ENCODE peak calls at places on chromosomes 3 and 15, in nine cellular contexts. K is cardiac muscle cell, X is neural progenitor cell, U is IMR-90, V is esophagus squamous epithelium, P is upper lobe of right lung, I is neuronal stem cell, O is body of pancreas, Y is lung. B is an unnamed sample.
A peak's percentile ranks its signal among the peaks of the same experiment; 100 is the strongest.

GRCh38 chr15:67359431-67360082 is 105.0 kb downstream of the IQCH start:
- DNase-seq in P (no peak), X (no peak), I (no peak), K (no peak), U (no peak), O (no peak), V (no peak), Y (no peak), B (no peak)

GRCh38 chr15:62870216-62870615 is 172.3 kb upstream of the TPM1 start:
- DNase-seq in K (no peak), O (no peak), U (no peak), X (no peak), V (no peak), I (no peak), Y (no peak), P (no peak), B (no peak)

GRCh38 chr3:47854720-47855455 is 52.0 kb downstream of the DHX30 start:
- DNase-seq in V (no peak), K (no peak), O (no peak), I (no peak), X (no peak), U (no peak), Y (no peak), P (no peak), B (no peak)

GRCh38 chr15:56176996-56177395 is 66.7 kb downstream of the RFX7 start:
- DNase-seq in O (no peak), V (no peak), P (no peak), U (no peak), K (no peak), X (no peak), I (no peak), Y (no peak), B (no peak)

GRCh38 chr3:195149292-195149691 is 121.7 kb downstream of the XXYLT1 start:
- DNase-seq in Y (no peak), K (no peak), V (no peak), P (no peak), U (no peak), X (no peak), I (no peak), O (no peak), B (no peak)

GRCh38 chr15:46892621-46893160 is 824.6 kb upstream of the SEMA6D start:
- DNase-seq in I (no peak), X (no peak), Y (no peak), O (no peak), V (no peak), U (no peak), P (no peak), K (no peak), B (no peak)

GRCh38 chr3:27279153-27279552 is 90.0 kb downstream of the NEK10 start:
- DNase-seq in V (no peak), K (peak; percentile 41), P (no peak), I (no peak), U (no peak), X (peak; percentile 38), Y (no peak), O (peak; percentile 15), B (no peak)

GRCh38 chr3:132006605-132007204 is 28.1 kb downstream of the CPNE4 start:
- DNase-seq in U (peak; percentile 24), K (peak; percentile 59), V (no peak), Y (peak; percentile 34), P (no peak), X (peak; percentile 58), O (peak; percentile 27), I (peak; percentile 9), B (no peak)

GRCh38 chr3:160016972-160017371 is 28.3 kb downstream of the IL12A start:
- DNase-seq in X (no peak), V (no peak), I (no peak), O (no peak), K (peak; percentile 29), P (no peak), U (peak; percentile 79), Y (no peak), B (no peak)

GRCh38 chr3:42066516-42067181 is 24.5 kb upstream of the TRAK1 start:
- DNase-seq in I (peak; percentile 27), O (no peak), P (no peak), X (peak; percentile 40), U (peak; percentile 74), V (no peak), Y (no peak), K (peak; percentile 88), B (no peak)

GRCh38 chr15:47184003-47184404 is 533.3 kb upstream of the SEMA6D start:
- DNase-seq in K (no peak), Y (no peak), P (peak; percentile 64), O (peak; percentile 28), I (peak; percentile 31), U (no peak), V (no peak), X (peak; percentile 67), B (no peak)

GRCh38 chr15:92158426-92158825 is 235.3 kb upstream of the ST8SIA2 start:
- DNase-seq in Y (no peak), P (no peak), U (peak; percentile 2), K (no peak), I (no peak), O (no peak), V (no peak), X (no peak), B (no peak)

GRCh38 chr15:69604050-69604378 is 151.4 kb downstream of the RPLP1 start:
- DNase-seq in O (peak; percentile 70), Y (no peak), U (no peak), P (no peak), K (no peak), X (no peak), V (no peak), I (no peak), B (no peak)

GRCh38 chr3:9169326-9169725 is 80.1 kb downstream of the SRGAP3 start:
- DNase-seq in I (no peak), V (no peak), X (no peak), Y (no peak), O (no peak), K (no peak), P (no peak), U (no peak), B (no peak)

GRCh38 chr3:115808239-115808638 is 184.9 kb downstream of the GAP43 start:
- DNase-seq in Y (no peak), V (no peak), K (peak; percentile 19), X (no peak), P (no peak), O (no peak), I (no peak), U (no peak), B (no peak)

GRCh38 chr15:39621961-39622360 is 41.1 kb downstream of the THBS1 start:
- DNase-seq in U (no peak), X (no peak), K (no peak), V (no peak), P (no peak), Y (no peak), I (no peak), O (no peak), B (no peak)

GRCh38 chr3:189941679-189942078 is 179.0 kb downstream of the P3H2 start:
- DNase-seq in I (no peak), P (no peak), X (no peak), U (peak; percentile 59), O (peak; percentile 38), Y (no peak), K (peak; percentile 31), V (no peak), B (peak; percentile 68)

GRCh38 chr3:38545983-38546382 is 49.8 kb downstream of the EXOG start:
- DNase-seq in K (no peak), V (no peak), I (no peak), Y (no peak), O (no peak), U (no peak), X (no peak), P (no peak), B (no peak)

GRCh38 chr15:51097553-51098330 is 3.0 kb upstream of the TNFAIP8L3 start:
- DNase-seq in I (no peak), P (no peak), U (peak; percentile 63), Y (no peak), V (no peak), X (no peak), O (no peak), K (peak; percentile 61), B (no peak)
- H3K27me3 ChIP-seq in I (peaks cover 60% of the 10 kb centered on the region), P (peaks cover 9% of the 10 kb centered on the region), U (peaks cover 53% of the 10 kb centered on the region), Y (no peaks in the 10 kb centered on the region), V (no peaks in the 10 kb centered on the region), X (peaks cover 70% of the 10 kb centered on the region), O (peaks cover 7% of the 10 kb centered on the region), K (peaks cover 66% of the 10 kb centered on the region), B (peaks cover 35% of the 10 kb centered on the region)

GRCh38 chr15:75161106-75161505 is 40.6 kb upstream of the C15orf39 start:
- DNase-seq in X (no peak), K (no peak), V (no peak), U (no peak), O (no peak), P (no peak), Y (no peak), I (no peak), B (no peak)

GRCh38 chr15:75159244-75159643 is 42.4 kb upstream of the C15orf39 start:
- DNase-seq in P (no peak), U (no peak), O (no peak), X (no peak), I (no peak), K (no peak), Y (no peak), V (no peak), B (peak; percentile 46)

GRCh38 chr15:75161788-75162414 is 39.8 kb upstream of the C15orf39 start:
- DNase-seq in X (no peak), P (peak; percentile 90), V (no peak), U (no peak), I (no peak), Y (peak; percentile 69), O (no peak), K (peak; percentile 65), B (no peak)

GRCh38 chr15:75164625-75165024 is 37.1 kb upstream of the C15orf39 start:
- DNase-seq in P (no peak), O (no peak), I (no peak), X (no peak), Y (no peak), U (no peak), K (no peak), V (no peak), B (no peak)

GRCh38 chr15:75163150-75163564 is 38.5 kb upstream of the C15orf39 start:
- DNase-seq in O (no peak), K (no peak), U (no peak), I (no peak), V (no peak), X (no peak), P (no peak), Y (no peak), B (no peak)
- H3K4me3 ChIP-seq in O (no peak overlapping the region), K (no peak overlapping the region), U (no peak overlapping the region), I (no peak overlapping the region), V (no peak overlapping the region), X (no peak overlapping the region), P (no peak overlapping the region), Y (no peak overlapping the region), B (no peak overlapping the region)

GRCh38 chr3:123660900-123661299 is 76.0 kb upstream of the HACD2 start:
- DNase-seq in Y (peak; percentile 87), V (no peak), K (peak; percentile 100), U (peak; percentile 98), X (no peak), O (peak; percentile 88), I (no peak), P (peak; percentile 94), B (peak; percentile 77)
- H3K4me1 ChIP-seq in Y (peaks cover 40% of the 10 kb centered on the region), V (peaks cover 43% of the 10 kb centered on the region), K (peaks cover 12% of the 10 kb centered on the region), U (peaks cover 26% of the 10 kb centered on the region), X (no peaks in the 10 kb centered on the region), O (peaks cover 8% of the 10 kb centered on the region), I (peaks cover 2% of the 10 kb centered on the region), P (peaks cover 70% of the 10 kb centered on the region), B (peaks cover 27% of the 10 kb centered on the region)

DNA sequence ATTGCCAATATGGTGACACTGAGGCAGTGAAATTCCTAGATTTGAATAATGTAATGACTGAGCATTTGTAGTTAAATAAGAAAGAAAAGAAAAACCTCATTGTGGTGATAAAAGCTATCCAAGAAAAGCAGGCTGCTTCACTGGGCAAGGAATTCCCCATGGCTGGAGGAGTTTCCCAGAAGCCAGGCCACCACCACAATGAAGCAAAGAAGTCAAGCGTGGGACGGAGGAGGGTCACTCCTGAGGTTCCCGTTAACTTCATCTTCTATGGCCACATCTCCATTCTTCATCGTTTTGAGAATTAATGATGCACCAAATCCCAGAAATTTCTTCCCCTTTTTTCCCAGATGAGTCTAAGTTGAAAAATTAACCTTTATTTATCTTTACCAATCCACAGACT is 185.8 kb upstream of the BCL6 start:
- DNase-seq in U (no peak), K (no peak), I (no peak), Y (no peak), V (no peak), X (no peak), O (no peak), P (no peak), B (no peak)
- H3K27me3 ChIP-seq in U (peaks cover 3% of the 10 kb centered on the region), K (no peaks in the 10 kb centered on the region), I (no peaks in the 10 kb centered on the region), Y (no peaks in the 10 kb centered on the region), V (no peaks in the 10 kb centered on the region), X (no peaks in the 10 kb centered on the region), O (no peaks in the 10 kb centered on the region), P (no peaks in the 10 kb centered on the region), B (no peaks in the 10 kb centered on the region)